ENCODE peak calls at places on chromosomes 11 and 22, in seven cellular contexts. T is fibroblast of lung; J is AG09309; E is Karpas-422; M is NCI-H748 treated with DMSO at 0.1 percent for 48 hours; Y is GM19239; L is activated naive CD4-positive, alpha-beta T cell treated with Interleukin-2 at 50 U/mL for 16 hours. F is an unnamed sample.

GRCh38 chr22:23079814-23080521 is 9.6 kb downstream of the GNAZ start:
- DNase-seq in T (no peak), J (no peak), E (no peak), M (no peak), Y (no peak), L (no peak), F (no peak)

GRCh38 chr22:47035443-47035881 is 273.0 kb downstream of the TBC1D22A start:
- DNase-seq in T (peak), J (no peak), E (no peak), M (no peak), Y (no peak), L (no peak), F (no peak)

GRCh38 chr11:35791088-35791958 is 128.7 kb downstream of the TRIM44 start:
- DNase-seq in T (no peak), J (no peak), E (no peak), M (no peak), Y (no peak), L (no peak), F (no peak)

GRCh38 chr11:10459029-10459970 is 4.2 kb downstream of the AMPD3 start:
- DNase-seq in T (no peak), J (no peak), E (peak), M (no peak), Y (peak), L (peak), F (no peak)

GRCh38 chr22:27609411-27610029 is 192.0 kb downstream of the MN1 start:
- DNase-seq in T (no peak), J (no peak), E (no peak), M (no peak), Y (no peak), L (no peak), F (no peak)

GRCh38 chr11:35352107-35352888 is 67.1 kb downstream of the SLC1A2 start:
- DNase-seq in T (peak), J (no peak), E (no peak), M (no peak), Y (no peak), L (no peak), F (no peak)

GRCh38 chr11:110479070-110479444 is 49.3 kb downstream of the FDX1 start:
- DNase-seq in T (no peak), J (no peak), E (no peak), M (no peak), Y (no peak), L (no peak), F (no peak)

GRCh38 chr11:83819936-83820549 is 533.9 kb upstream of the CCDC90B start:
- DNase-seq in T (peak), J (peak), E (peak), M (peak), Y (no peak), L (no peak), F (peak)

GRCh38 chr22:24247564-24248344 is 2.9 kb upstream of the GGT5 start:
- DNase-seq in T (peak), J (peak), E (peak), M (peak), Y (peak), L (peak), F (peak)

GRCh38 chr22:47055921-47056320 is 293.5 kb downstream of the TBC1D22A start:
- DNase-seq in T (no peak), J (no peak), E (no peak), M (no peak), Y (no peak), L (no peak), F (no peak)

GRCh38 chr11:71488086-71488967 is 35.3 kb downstream of the NADSYN1 start:
- DNase-seq in T (peak), J (no peak), E (no peak), M (no peak), Y (no peak), L (no peak), F (no peak)

GRCh38 chr11:130161441-130161840 is 1.9 kb downstream of the ST14 start:
- DNase-seq in T (no peak), J (no peak), E (no peak), M (no peak), Y (no peak), L (no peak), F (no peak)

GRCh38 chr11:134027671-134028070 is 41.2 kb upstream of the JAM3 start:
- DNase-seq in T (no peak), J (no peak), E (no peak), M (no peak), Y (no peak), L (no peak), F (no peak)

GRCh38 chr11:35144103-35144741 is 5.3 kb downstream of the CD44 start:
- DNase-seq in T (peak), J (peak), E (peak), M (no peak), Y (peak), L (peak), F (no peak)

F was measured in HCT116.